ENCODE peak calls at places on chromosomes 2 and 18, in four cellular contexts. Q is Calu3, F is NCI-H1092 treated with DMSO at 0.1 percent for 48 hours, W is neural crest cell. T is an unnamed sample.

GRCh38 chr2:169839954-169840746 is 12.9 kb downstream of the UBR3 start:
- DNase-seq in F (no peak), Q (no peak), W (no peak), T (no peak)

GRCh38 chr2:152335016-152335850 is at the start of gene FMNL2:
- DNase-seq in F (peak), Q (peak), W (peak), T (peak)

GRCh38 chr18:78169487-78169886 is 810.1 kb upstream of the SALL3 start:
- DNase-seq in W (no peak), F (peak), Q (no peak), T (no peak)

GRCh38 chr2:97992836-97993825 is 2.6 kb downstream of the TMEM131 start:
- DNase-seq in Q (no peak), W (no peak), F (no peak), T (no peak)

GRCh38 chr2:3265981-3266726 is 111.5 kb downstream of the EIPR1 start:
- DNase-seq in Q (no peak), W (peak), F (no peak), T (peak)

GRCh38 chr2:150495993-150496627 is 8.6 kb upstream of the RND3 start:
- DNase-seq in F (no peak), Q (no peak), W (no peak), T (no peak)

GRCh38 chr2:128301021-128301420 is 17.6 kb downstream of the HS6ST1 start:
- DNase-seq in F (no peak), Q (no peak), W (no peak), T (no peak)

GRCh38 chr2:133232556-133232955 is 335.7 kb downstream of the NCKAP5 start:
- DNase-seq in Q (no peak), F (no peak), W (no peak), T (no peak)

GRCh38 chr2:165793161-165793778 is 777 bp downstream of the GALNT3 start:
- DNase-seq in F (no peak), Q (peak), W (peak), T (no peak)

GRCh38 chr2:114769110-114769509 is 326.7 kb downstream of the DPP10 start:
- DNase-seq in W (no peak), Q (no peak), F (no peak), T (no peak)

GRCh38 chr2:68764781-68765385 is 30.3 kb downstream of the ARHGAP25 start:
- DNase-seq in W (no peak), F (no peak), Q (no peak), T (no peak)

GRCh38 chr2:240663791-240664190 is 18.9 kb downstream of the AQP12B start:
- DNase-seq in F (no peak), W (no peak), Q (no peak), T (no peak)

GRCh38 chr2:147449323-147450080 is 395.3 kb upstream of the ACVR2A start:
- DNase-seq in F (peak), Q (no peak), W (no peak), T (peak)

GRCh38 chr2:18132697-18133096 is 254.2 kb downstream of the KCNS3 start:
- DNase-seq in F (no peak), W (no peak), Q (no peak), T (no peak)

GRCh38 chr2:238339814-238340213 is 19.5 kb downstream of the TRAF3IP1 start:
- DNase-seq in W (no peak), Q (peak), F (no peak), T (no peak)

GRCh38 chr2:129877289-129877741 is 102.2 kb upstream of the RAB6C start:
- DNase-seq in Q (no peak), F (peak), W (peak), T (peak)

GRCh38 chr2:159506764-159507406 is 109.5 kb downstream of the BAZ2B start:
- DNase-seq in F (no peak), W (no peak), Q (peak), T (no peak)

GRCh38 chr2:54652540-54652939 is 70.9 kb upstream of the EML6 start:
- DNase-seq in Q (no peak), W (no peak), F (no peak), T (no peak)

GRCh38 chr2:529425-529824 is 147.8 kb downstream of the TMEM18 start:
- DNase-seq in Q (peak), W (no peak), F (peak), T (no peak)

GRCh38 chr2:175855794-175856453 is 146.1 kb downstream of the LNPK start:
- DNase-seq in W (no peak), F (peak), Q (no peak), T (no peak)

GRCh38 chr2:226760412-226761194 is 39.0 kb downstream of the IRS1 start:
- DNase-seq in Q (no peak), W (no peak), F (no peak), T (no peak)

GRCh38 chr2:176710657-176711197 is 441.5 kb downstream of the MTX2 start:
- DNase-seq in W (no peak), F (peak), Q (no peak), T (no peak)

GRCh38 chr18:79608535-79608934 is 71.1 kb upstream of the CTDP1 start:
- DNase-seq in Q (no peak), W (no peak), F (no peak), T (no peak)

GRCh38 chr18:27363918-27364317 is 178.8 kb upstream of the CHST9 start:
- DNase-seq in W (no peak), F (peak), Q (no peak), T (no peak)

GRCh38 chr2:19124135-19124534 is 234.3 kb downstream of the OSR1 start:
- DNase-seq in F (no peak), Q (no peak), W (no peak), T (no peak)

GRCh38 chr2:206323033-206323432 is 48.6 kb downstream of the ZDBF2 start:
- DNase-seq in Q (no peak), F (no peak), W (no peak), T (no peak)

GRCh38 chr2:20093263-20094141 is 42.1 kb upstream of the LAPTM4A start:
- DNase-seq in F (peak), W (peak), Q (peak), T (peak)

GRCh38 chr2:14975401-14975800 is 342.9 kb downstream of the LRATD1 start:
- DNase-seq in Q (no peak), W (no peak), F (no peak), T (no peak)

GRCh38 chr2:157822993-157823392 is 53.1 kb downstream of the ACVR1 start:
- DNase-seq in F (no peak), Q (no peak), W (no peak), T (no peak)

GRCh38 chr2:215831296-215831913 is 181.9 kb downstream of the MREG start:
- DNase-seq in Q (peak), W (no peak), F (no peak), T (no peak)

GRCh38 chr2:218046234-218046633 is 22.8 kb upstream of the RUFY4 start:
- DNase-seq in F (no peak), W (no peak), Q (no peak), T (no peak)

GRCh38 chr2:120546077-120546864 is 189.4 kb upstream of the GLI2 start:
- DNase-seq in W (no peak), Q (peak), F (no peak), T (no peak)

GRCh38 chr2:240619506-240620148 is 5.7 kb upstream of the GPR35 start:
- DNase-seq in Q (no peak), W (no peak), F (no peak), T (no peak)

GRCh38 chr2:40130251-40130994 is 321.5 kb downstream of the SLC8A1 start:
- DNase-seq in Q (no peak), W (no peak), F (no peak), T (peak)

T was measured in HAP-1.